ENCODE peak calls at places on chromosome 1, in six cellular contexts. W is activated CD8-positive, alpha-beta memory T cell treated with anti-CD3 and anti-CD28 coated beads for 1 hour; L is KBM-7; S is epithelial cell of esophagus; F is T-helper 1 cell; Y is amniotic epithelial cell. N is an unnamed sample.
A peak's percentile ranks its signal among the peaks of the same experiment; 100 is the strongest.

GRCh38 chr1:32071758-32072621 is 749 bp upstream of the TMEM39B start:
- DNase-seq in S (peak; percentile 57), F (no peak), W (no peak), L (peak; percentile 23), Y (peak; percentile 55), N (no peak)

GRCh38 chr1:234849824-234850223 is 239.8 kb upstream of the IRF2BP2 start:
- DNase-seq in W (no peak), Y (no peak), S (no peak), L (no peak), F (no peak), N (no peak)

GRCh38 chr1:32111789-32112188 is 3.9 kb downstream of the KPNA6 start:
- DNase-seq in S (no peak), Y (peak; percentile 51), F (no peak), W (no peak), L (no peak), N (no peak)

GRCh38 chr1:28755701-28756100 is 19.0 kb downstream of the YTHDF2 start:
- DNase-seq in L (no peak), F (no peak), Y (no peak), W (no peak), S (no peak), N (no peak)

GRCh38 chr1:172497230-172497629 is 35.7 kb upstream of the SUCO start:
- DNase-seq in S (peak; percentile 62), F (no peak), L (peak; percentile 15), W (no peak), Y (peak; percentile 61), N (no peak)

GRCh38 chr1:172637522-172637921 is 21.4 kb upstream of the FASLG start:
- DNase-seq in Y (peak; percentile 98), L (no peak), F (no peak), W (no peak), S (peak; percentile 72), N (no peak)

GRCh38 chr1:48552420-48552819 is 80.4 kb upstream of the SPATA6 start:
- DNase-seq in S (peak; percentile 58), F (no peak), W (no peak), Y (no peak), L (peak; percentile 9), N (no peak)

GRCh38 chr1:164685247-164685646 is 126.3 kb downstream of the PBX1 start:
- DNase-seq in L (no peak), S (no peak), F (no peak), Y (no peak), W (no peak), N (no peak)

GRCh38 chr1:60088620-60089155 is 15.1 kb upstream of the C1orf87 start:
- DNase-seq in F (no peak), S (no peak), L (no peak), W (no peak), Y (no peak), N (no peak)

GRCh38 chr1:66231162-66232077 is 302.5 kb upstream of the SGIP1 start:
- DNase-seq in W (no peak), Y (no peak), L (no peak), F (no peak), S (peak; percentile 65), N (no peak)

GRCh38 chr1:20958430-20958829 is 171.3 kb upstream of the HP1BP3 start:
- DNase-seq in L (peak; percentile 14), Y (no peak), S (no peak), F (no peak), W (no peak), N (no peak)

GRCh38 chr1:54337928-54338327 is 68.3 kb downstream of the SSBP3 start:
- DNase-seq in W (no peak), L (no peak), Y (peak; percentile 21), S (no peak), F (no peak), N (no peak)

GRCh38 chr1:60857851-60858250 is 224.5 kb upstream of the NFIA start:
- DNase-seq in S (no peak), F (no peak), Y (no peak), L (no peak), W (no peak), N (no peak)

GRCh38 chr1:98110674-98111073 is 189.8 kb upstream of the DPYD start:
- DNase-seq in Y (peak; percentile 47), L (no peak), W (no peak), F (no peak), S (no peak), N (no peak)

GRCh38 chr1:235075121-235075954 is 53.3 kb downstream of the TOMM20 start:
- DNase-seq in S (peak; percentile 95), Y (peak; percentile 90), F (no peak), W (peak; percentile 28), L (peak; percentile 65), N (no peak)

GRCh38 chr1:158286966-158287365 is 2.8 kb upstream of the CD1C start:
- DNase-seq in W (no peak), L (no peak), S (no peak), Y (no peak), F (no peak), N (no peak)

GRCh38 chr1:53737648-53738204 is 1.2 kb downstream of the GLIS1 start:
- DNase-seq in L (no peak), Y (no peak), W (no peak), S (no peak), F (no peak), N (no peak)

GRCh38 chr1:84698151-84698651 is 7.9 kb upstream of the SSX2IP start:
- DNase-seq in L (no peak), F (no peak), S (peak; percentile 63), W (no peak), Y (peak; percentile 84), N (no peak)

GRCh38 chr1:184052194-184052559 is 647 bp downstream of the TSEN15 start:
- DNase-seq in L (no peak), S (no peak), Y (peak; percentile 5), W (no peak), F (no peak), N (no peak)

GRCh38 chr1:94792473-94792875 is 27.7 kb upstream of the SLC44A3 start:
- DNase-seq in W (no peak), L (peak; percentile 74), F (no peak), Y (peak; percentile 27), S (peak; percentile 87), N (no peak)

GRCh38 chr1:20365421-20366075 is 74.9 kb downstream of the VWA5B1 start:
- DNase-seq in W (no peak), F (no peak), S (no peak), L (no peak), Y (no peak), N (no peak)

GRCh38 chr1:88877911-88878310 is 13.5 kb downstream of the GTF2B start:
- DNase-seq in F (no peak), W (no peak), L (no peak), Y (no peak), S (no peak), N (no peak)

GRCh38 chr1:147494998-147495580 is 46.2 kb upstream of the BCL9 start:
- DNase-seq in Y (peak; percentile 68), W (peak; percentile 41), F (peak; percentile 40), S (peak; percentile 77), L (peak; percentile 58), N (no peak)

GRCh38 chr1:212482352-212483153 is 49.8 kb downstream of the NENF start:
- DNase-seq in W (no peak), L (no peak), S (no peak), Y (peak; percentile 54), F (no peak), N (no peak)

GRCh38 chr1:218344814-218345672 is at the start of gene TGFB2:
- DNase-seq in L (peak; percentile 61), S (peak; percentile 57), F (no peak), Y (peak; percentile 96), W (no peak), N (no peak)

GRCh38 chr1:223000549-223001135 is 142.4 kb downstream of the TLR5 start:
- DNase-seq in L (no peak), F (no peak), S (no peak), Y (no peak), W (no peak), N (no peak)

GRCh38 chr1:170734412-170735175 is 70.7 kb downstream of the PRRX1 start:
- DNase-seq in L (no peak), F (no peak), S (no peak), Y (peak; percentile 16), W (no peak), N (no peak)

GRCh38 chr1:113153116-113153803 is 80.3 kb downstream of the LRIG2 start:
- DNase-seq in W (no peak), L (no peak), F (no peak), S (peak; percentile 86), Y (peak; percentile 37), N (no peak)

GRCh38 chr1:3320246-3321152 is 134.0 kb upstream of the ARHGEF16 start:
- DNase-seq in Y (no peak), W (no peak), L (no peak), S (no peak), F (no peak), N (no peak)

GRCh38 chr1:152886758-152887409 is 8.8 kb downstream of the SMCP start:
- DNase-seq in F (no peak), S (peak; percentile 54), Y (no peak), W (no peak), L (no peak), N (no peak)

GRCh38 chr1:8348056-8348776 is 30.3 kb downstream of the SLC45A1 start:
- DNase-seq in S (no peak), L (no peak), F (no peak), Y (no peak), W (no peak), N (no peak)

GRCh38 chr1:17579951-17580939 is 40.7 kb downstream of the ARHGEF10L start:
- DNase-seq in W (no peak), L (no peak), S (no peak), Y (no peak), F (no peak), N (no peak)

GRCh38 chr1:60678381-60678780 is 404.0 kb upstream of the NFIA start:
- DNase-seq in L (no peak), S (no peak), Y (no peak), W (no peak), F (no peak), N (no peak)

GRCh38 chr1:203320546-203321272 is 15.4 kb downstream of the BTG2 start:
- DNase-seq in W (no peak), F (peak; percentile 58), S (peak; percentile 60), Y (peak; percentile 86), L (peak; percentile 98), N (peak; percentile 25)

GRCh38 chr1:201917362-201918033 is 28.8 kb downstream of the SHISA4 start:
- DNase-seq in W (no peak), Y (peak; percentile 95), L (no peak), S (peak; percentile 55), F (no peak), N (no peak)

GRCh38 chr1:23098463-23099170 is 70.0 kb downstream of the LUZP1 start:
- DNase-seq in L (peak; percentile 80), F (peak; percentile 20), Y (peak; percentile 71), W (peak; percentile 19), S (peak; percentile 78), N (no peak)

GRCh38 chr1:235943581-235944114 is 76.9 kb upstream of the LYST start:
- DNase-seq in F (no peak), S (peak; percentile 86), W (no peak), L (no peak), Y (peak; percentile 95), N (no peak)

N was measured in esophagus squamous epithelium.